ENCODE peak calls at places on chromosomes 12 and 14, in nine cellular contexts. M is HCT116, V is K562, N is right lobe of liver, Z is HepG2, Y is GM12878, D is heart left ventricle, X is body of pancreas, U is upper lobe of left lung. E is an unnamed sample. For H3K36me3 and H3K4me1, the result is how much of the 10 kb centered on the place peaks cover.

GRCh38 chr14:99819514-99819913 is 26.3 kb downstream of the EML1 start:
- ATAC-seq in M (no peak), V (no peak), N (no peak), Z (no peak), Y (no peak), D (no peak), X (no peak), U (no peak), E (no peak)

GRCh38 chr12:42446761-42447160 is 120.8 kb downstream of the PPHLN1 start:
- ATAC-seq in M (no peak), V (no peak), N (no peak), Z (no peak), Y (no peak), D (no peak), X (no peak), U (no peak), E (no peak)

GRCh38 chr14:51614707-51615106 is 37.0 kb upstream of the FRMD6 start:
- ATAC-seq in M (no peak), V (no peak), N (no peak), Z (no peak), Y (peak), D (no peak), X (no peak), U (no peak), E (no peak)

GRCh38 chr12:47602330-47602729 is 103.5 kb downstream of the RPAP3 start:
- ATAC-seq in M (no peak), V (no peak), N (no peak), Z (no peak), Y (no peak), D (peak), X (no peak), U (peak), E (no peak)

GRCh38 chr14:54447231-54447692 is 6.1 kb upstream of the CNIH1 start:
- ATAC-seq in M (no peak), V (no peak), N (peak), Z (peak), Y (no peak), D (peak), X (no peak), U (peak), E (peak)

GRCh38 chr14:90281766-90282165 is 25.4 kb downstream of the PSMC1 start:
- ATAC-seq in M (no peak), V (no peak), N (no peak), Z (no peak), Y (no peak), D (no peak), X (no peak), U (no peak), E (no peak)

GRCh38 chr12:12024958-12025682 is 45.6 kb upstream of the BCL2L14 start:
- ATAC-seq in M (no peak), V (no peak), N (peak), Z (no peak), Y (peak), D (no peak), X (no peak), U (no peak), E (no peak)

GRCh38 chr12:109573914-109574244 is 285 bp downstream of the MVK start:
- ATAC-seq in M (no peak), V (no peak), N (no peak), Z (no peak), Y (no peak), D (no peak), X (no peak), U (no peak), E (no peak)

GRCh38 chr14:22225526-22226133 is 363.4 kb downstream of the DAD1 start:
- ATAC-seq in M (no peak), V (no peak), N (no peak), Z (no peak), Y (no peak), D (no peak), X (no peak), U (no peak), E (no peak)

GRCh38 chr12:112939761-112940357 is 1.6 kb downstream of the OAS3 start:
- ATAC-seq in M (no peak), V (no peak), N (no peak), Z (no peak), Y (peak), D (no peak), X (no peak), U (no peak), E (no peak)

GRCh38 chr14:91866511-91867295 is 633 bp downstream of the TC2N start:
- ATAC-seq in M (no peak), V (no peak), N (no peak), Z (no peak), Y (no peak), D (no peak), X (no peak), U (no peak), E (no peak)

GRCh38 chr12:80001562-80001961 is 66.7 kb upstream of the PPP1R12A start:
- ATAC-seq in M (peak), V (no peak), N (no peak), Z (no peak), Y (no peak), D (no peak), X (no peak), U (no peak), E (no peak)

GRCh38 chr14:59195898-59196297 is 7.4 kb downstream of the DAAM1 start:
- ATAC-seq in M (no peak), V (no peak), N (peak), Z (no peak), Y (no peak), D (no peak), X (no peak), U (no peak), E (no peak)

GRCh38 chr14:91376547-91377477 is 40.8 kb downstream of the CCDC88C start:
- ATAC-seq in M (no peak), V (no peak), N (no peak), Z (no peak), Y (peak), D (no peak), X (no peak), U (no peak), E (no peak)

GRCh38 chr12:126747530-126748149 is 1519.3 kb upstream of the TMEM132C start:
- ATAC-seq in M (peak), V (peak), N (peak), Z (peak), Y (peak), D (peak), X (peak), U (peak), E (no peak)

GRCh38 chr12:119808441-119808840 is 68.7 kb downstream of the CIT start:
- ATAC-seq in M (no peak), V (no peak), N (no peak), Z (no peak), Y (no peak), D (no peak), X (no peak), U (no peak), E (no peak)

GRCh38 chr14:95703805-95704204 is 10.1 kb downstream of the TCL1A start:
- ATAC-seq in M (no peak), V (no peak), N (no peak), Z (no peak), Y (no peak), D (no peak), X (no peak), U (no peak), E (no peak)

GRCh38 chr12:42735869-42736361 is 146.4 kb upstream of the PRICKLE1 start:
- ATAC-seq in M (no peak), V (no peak), N (no peak), Z (no peak), Y (no peak), D (peak), X (no peak), U (no peak), E (peak)

GRCh38 chr12:80701388-80701787 is 6.0 kb upstream of the MYF6 start:
- ATAC-seq in M (no peak), V (no peak), N (no peak), Z (no peak), Y (no peak), D (no peak), X (no peak), U (no peak), E (no peak)

GRCh38 chr14:54665938-54666337 is 99.0 kb downstream of the SAMD4A start:
- ATAC-seq in M (no peak), V (no peak), N (no peak), Z (no peak), Y (peak), D (peak), X (no peak), U (no peak), E (no peak)

GRCh38 chr12:56448860-56449621 is at the start of gene TIMELESS:
- ATAC-seq in M (peak), V (peak), N (peak), Z (peak), Y (peak), D (peak), X (peak), U (peak), E (peak)
- TF ChIP-seq POLR2A in M (peak), V (peak), N (peak), Z (peak), Y (peak), D (peak), X (peak), U (peak), E (peak)

GRCh38 chr12:50699940-50700339 is 64.0 kb upstream of the ATF1 start:
- ATAC-seq in M (no peak), V (no peak), N (no peak), Z (no peak), Y (no peak), D (no peak), X (no peak), U (no peak), E (no peak)

GRCh38 chr12:50699149-50699548 is 64.8 kb upstream of the ATF1 start:
- ATAC-seq in M (no peak), V (no peak), N (peak), Z (peak), Y (no peak), D (no peak), X (no peak), U (no peak), E (no peak)

GRCh38 chr12:50696931-50697330 is 67.0 kb upstream of the ATF1 start:
- ATAC-seq in M (no peak), V (no peak), N (no peak), Z (no peak), Y (no peak), D (no peak), X (no peak), U (no peak), E (no peak)
- H3K36me3 ChIP-seq in M (under half), V (half or more), N (half or more), Z (half or more), Y (under half), D (half or more), X (under half), U (half or more), E (half or more)

GRCh38 chr14:68957688-68958248 is 21.3 kb downstream of the ACTN1 start:
- ATAC-seq in M (no peak), V (no peak), N (no peak), Z (no peak), Y (no peak), D (no peak), X (no peak), U (peak), E (no peak)
- H3K4me1 ChIP-seq in M (under half), V (under half), N (under half), Z (half or more), Y (under half), D (under half), X (half or more), U (half or more), E (half or more)

GRCh38 chr14:21090194-21090939 is 8.1 kb downstream of the ZNF219 start:
- ATAC-seq in M (peak), V (peak), N (no peak), Z (peak), Y (no peak), D (no peak), X (no peak), U (peak), E (peak)

GRCh38 chr14:21087294-21088091 is 11.0 kb downstream of the ZNF219 start:
- ATAC-seq in M (no peak), V (no peak), N (peak), Z (no peak), Y (peak), D (peak), X (no peak), U (peak), E (peak)

GRCh38 chr14:21089271-21089670 is 9.2 kb downstream of the ZNF219 start:
- ATAC-seq in M (no peak), V (no peak), N (no peak), Z (no peak), Y (no peak), D (no peak), X (no peak), U (no peak), E (no peak)

GRCh38 chr14:21089877-21090193 is 8.6 kb downstream of the ZNF219 start:
- ATAC-seq in M (no peak), V (no peak), N (no peak), Z (no peak), Y (no peak), D (no peak), X (no peak), U (no peak), E (no peak)

DNA sequence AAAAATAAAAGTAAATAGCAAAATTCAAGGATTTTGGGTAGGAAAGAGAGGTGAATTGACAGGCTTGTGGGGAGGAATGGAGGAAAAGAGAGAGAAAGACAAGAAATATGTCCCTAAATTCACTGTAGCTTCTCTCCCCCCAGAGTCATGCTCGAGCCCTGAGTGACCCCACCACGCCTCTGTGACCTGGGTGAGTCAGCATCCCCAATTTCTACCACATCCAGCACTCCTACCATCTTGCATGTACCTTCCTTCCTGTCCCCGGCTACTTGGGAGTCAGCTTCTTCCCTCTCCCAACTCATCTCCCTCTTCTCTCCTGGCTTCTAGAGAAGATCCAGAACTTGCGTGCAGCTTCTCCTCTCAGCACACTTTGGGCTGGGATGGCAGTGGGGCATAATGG is 9.8 kb downstream of the ZNF219 start:
- ATAC-seq in M (no peak), V (no peak), N (no peak), Z (no peak), Y (no peak), D (no peak), X (no peak), U (no peak), E (no peak)
- TF ChIP-seq POLR2A in M (no peak), V (no peak), N (no peak), Z (no peak), Y (no peak), D (no peak), X (no peak), U (no peak), E (no peak)

E was measured in gastroesophageal sphincter.